ENCODE peak calls at places on chromosomes 11 and 22, in four cellular contexts. F is hepatocyte, K is Peyer's patch, T is psoas muscle. A is an unnamed sample. For H3K36me3, the result is how much of the 10 kb centered on the place peaks cover.

GRCh38 chr11:3050386-3051325 is 6.6 kb downstream of the CARS1 start:
- DNase-seq in F (no peak), K (no peak), T (no peak), A (no peak)

GRCh38 chr11:93166867-93167266 is 30.9 kb downstream of the SLC36A4 start:
- DNase-seq in F (no peak), K (no peak), T (no peak), A (no peak)

GRCh38 chr11:60343094-60343704 is 16.1 kb downstream of the MS4A6E start:
- DNase-seq in F (no peak), K (no peak), T (no peak), A (peak)

GRCh38 chr11:68988486-68988885 is 7.7 kb upstream of the MRGPRD start:
- DNase-seq in F (no peak), K (no peak), T (no peak), A (no peak)

GRCh38 chr11:63445720-63446119 is 45.2 kb downstream of the PLAAT5 start:
- DNase-seq in F (no peak), K (no peak), T (no peak), A (peak)

GRCh38 chr22:24421428-24421931 is 5.9 kb upstream of the ADORA2A start:
- DNase-seq in F (peak), K (no peak), T (peak), A (no peak)

GRCh38 chr11:133988686-133989410 is 32.1 kb upstream of the IGSF9B start:
- DNase-seq in F (no peak), K (no peak), T (peak), A (no peak)

GRCh38 chr11:16809901-16810668 is 71.6 kb downstream of the C11orf58 start:
- DNase-seq in F (no peak), K (no peak), T (no peak), A (peak)

GRCh38 chr22:26461188-26461810 is 22.3 kb downstream of the HPS4 start:
- DNase-seq in F (peak), K (peak), T (peak), A (peak)

GRCh38 chr22:45684169-45684568 is 12.5 kb downstream of the ATXN10 start:
- DNase-seq in F (no peak), K (no peak), T (no peak), A (no peak)

GRCh38 chr22:40958329-40958728 is 7.2 kb downstream of the RBX1 start:
- DNase-seq in F (no peak), K (no peak), T (no peak), A (no peak)

GRCh38 chr22:41768420-41768819 is 32.1 kb upstream of the CCDC134 start:
- DNase-seq in F (no peak), K (no peak), T (no peak), A (peak)

GRCh38 chr11:107713009-107713408 is 1.2 kb upstream of the SLN start:
- DNase-seq in F (no peak), K (no peak), T (no peak), A (no peak)

GRCh38 chr11:71176812-71177211 is 75.6 kb downstream of the SHANK2 start:
- DNase-seq in F (no peak), K (no peak), T (no peak), A (no peak)

GRCh38 chr11:124718801-124719200 is 20.9 kb upstream of the NRGN start:
- DNase-seq in F (no peak), K (no peak), T (no peak), A (no peak)

GRCh38 chr11:63841554-63841953 is 2.6 kb downstream of the MARK2 start:
- DNase-seq in F (peak), K (no peak), T (no peak), A (peak)

GRCh38 chr11:127071606-127072005 is 71.0 kb upstream of the KIRREL3 start:
- DNase-seq in F (no peak), K (no peak), T (no peak), A (no peak)

GRCh38 chr11:65129649-65130441 is 4.5 kb downstream of the SYVN1 start:
- DNase-seq in F (no peak), K (no peak), T (no peak), A (no peak)

GRCh38 chr11:77322506-77322905 is 21.0 kb upstream of the GDPD4 start:
- DNase-seq in F (no peak), K (no peak), T (no peak), A (no peak)

GRCh38 chr11:75430692-75431532 is 2.1 kb downstream of the KLHL35 start:
- DNase-seq in F (no peak), K (peak), T (peak), A (no peak)

GRCh38 chr22:24216541-24217209 is 28.2 kb downstream of the GGT5 start:
- DNase-seq in F (no peak), K (no peak), T (no peak), A (no peak)

GRCh38 chr22:48658871-48659270 is 1168.8 kb downstream of the BRD1 start:
- DNase-seq in F (no peak), K (no peak), T (peak), A (no peak)

GRCh38 chr11:40293655-40294342 is 1165.7 kb downstream of the LRRC4C start:
- DNase-seq in F (peak), K (peak), T (peak), A (peak)

GRCh38 chr11:57349491-57350274 is 11.5 kb downstream of the P2RX3 start:
- DNase-seq in F (peak), K (peak), T (peak), A (no peak)

GRCh38 chr22:26292667-26292995 is 123.4 kb downstream of the SEZ6L start:
- DNase-seq in F (no peak), K (no peak), T (no peak), A (no peak)

GRCh38 chr22:32325811-32326237 is 31.8 kb upstream of the RFPL3 start:
- DNase-seq in F (no peak), K (peak), T (no peak), A (no peak)

GRCh38 chr11:112967082-112967481 is 5.9 kb downstream of the NCAM1 start:
- DNase-seq in F (no peak), K (no peak), T (no peak), A (peak)

GRCh38 chr22:35643991-35644390 is 4.3 kb upstream of the APOL6 start:
- DNase-seq in F (no peak), K (no peak), T (no peak), A (peak)

DNA sequence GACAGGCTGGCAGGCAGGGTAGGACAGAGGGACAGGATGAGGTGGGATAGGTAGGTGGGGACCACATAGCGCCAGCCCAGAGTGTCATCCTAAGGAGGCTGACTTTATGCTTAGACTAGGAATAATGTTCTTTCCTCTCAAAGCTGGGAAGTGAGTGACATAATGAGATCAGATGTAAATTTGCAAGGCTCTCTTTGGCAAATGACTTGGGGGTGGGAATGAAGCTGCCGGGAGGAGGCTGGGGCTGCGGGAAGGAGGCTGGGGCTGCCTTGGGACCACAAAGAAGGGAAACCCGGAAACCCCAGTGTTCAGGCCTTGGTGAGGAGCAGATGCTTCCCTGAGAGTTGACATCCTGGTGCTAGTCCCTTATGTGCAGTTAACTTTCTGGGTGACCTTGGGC is 182.1 kb downstream of the CHST1 start:
- DNase-seq in F (no peak), K (peak), T (no peak), A (no peak)
- TF ChIP-seq CTCF in F (no peak), K (no peak), T (no peak), A (no peak)

GRCh38 chr11:83566948-83567347 is 280.8 kb upstream of the CCDC90B start:
- DNase-seq in F (peak), K (no peak), T (no peak), A (peak)

GRCh38 chr11:83564845-83565244 is 278.7 kb upstream of the CCDC90B start:
- DNase-seq in F (no peak), K (no peak), T (no peak), A (no peak)

GRCh38 chr11:83571301-83571700 is 285.1 kb upstream of the CCDC90B start:
- DNase-seq in F (no peak), K (no peak), T (no peak), A (peak)

GRCh38 chr11:83569134-83569805 is 283.1 kb upstream of the CCDC90B start:
- DNase-seq in F (no peak), K (no peak), T (no peak), A (no peak)

DNA sequence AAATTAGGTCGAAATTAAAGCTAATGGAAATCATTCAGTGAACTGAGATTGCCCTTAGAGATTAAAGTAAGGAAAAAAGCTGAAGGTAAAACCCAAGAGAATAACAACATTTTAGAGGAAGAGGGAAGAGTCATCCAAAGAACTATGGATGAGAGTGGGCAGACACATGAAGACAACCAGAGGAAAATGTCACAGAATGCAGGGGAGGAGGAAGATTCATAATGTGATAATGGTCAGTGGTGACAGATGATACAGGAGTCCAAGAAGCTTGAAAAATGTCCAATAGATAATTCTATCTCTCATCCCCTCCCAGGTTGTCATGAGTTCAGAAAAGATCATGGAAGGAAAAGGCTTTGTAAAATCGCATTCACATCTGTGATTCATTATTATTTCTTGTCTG is 282.3 kb upstream of the CCDC90B start:
- DNase-seq in F (no peak), K (no peak), T (no peak), A (no peak)
- H3K4me3 ChIP-seq in F (no peak), K (no peak), T (no peak), A (no peak)

DNA sequence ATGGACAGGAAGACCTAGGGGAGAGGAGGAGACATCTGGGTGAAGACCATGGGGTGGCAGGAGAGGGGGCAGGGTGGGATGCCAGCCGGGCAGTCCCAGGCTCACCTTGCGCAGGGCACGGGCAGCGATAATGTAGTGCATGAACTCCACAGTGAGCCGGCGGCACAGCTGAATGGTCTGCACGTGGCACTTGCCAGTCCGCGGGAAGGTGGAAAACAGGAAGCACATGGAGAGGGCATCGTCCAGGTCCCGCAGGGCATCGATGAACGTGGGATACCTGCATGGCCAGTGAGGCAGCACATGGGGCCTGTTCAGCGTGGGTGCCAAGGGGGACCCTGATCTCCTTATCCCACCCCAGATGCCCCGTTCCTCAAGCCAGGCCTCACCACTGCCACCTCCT is 7.3 kb downstream of the PES1 start:
- DNase-seq in F (no peak), K (no peak), T (no peak), A (no peak)
- H3K36me3 ChIP-seq in F (under half), K (under half), T (under half), A (half or more)

GRCh38 chr22:50189849-50190181 is 4.1 kb downstream of the TRABD start:
- DNase-seq in F (no peak), K (no peak), T (no peak), A (no peak)

GRCh38 chr22:50189184-50189848 is 3.6 kb downstream of the TRABD start:
- DNase-seq in F (no peak), K (no peak), T (peak), A (no peak)

GRCh38 chr22:50191041-50191740 is 5.5 kb downstream of the TRABD start:
- DNase-seq in F (no peak), K (no peak), T (no peak), A (no peak)

GRCh38 chr22:50192056-50192824 is 6.5 kb downstream of the TRABD start:
- DNase-seq in F (no peak), K (no peak), T (no peak), A (peak)

DNA sequence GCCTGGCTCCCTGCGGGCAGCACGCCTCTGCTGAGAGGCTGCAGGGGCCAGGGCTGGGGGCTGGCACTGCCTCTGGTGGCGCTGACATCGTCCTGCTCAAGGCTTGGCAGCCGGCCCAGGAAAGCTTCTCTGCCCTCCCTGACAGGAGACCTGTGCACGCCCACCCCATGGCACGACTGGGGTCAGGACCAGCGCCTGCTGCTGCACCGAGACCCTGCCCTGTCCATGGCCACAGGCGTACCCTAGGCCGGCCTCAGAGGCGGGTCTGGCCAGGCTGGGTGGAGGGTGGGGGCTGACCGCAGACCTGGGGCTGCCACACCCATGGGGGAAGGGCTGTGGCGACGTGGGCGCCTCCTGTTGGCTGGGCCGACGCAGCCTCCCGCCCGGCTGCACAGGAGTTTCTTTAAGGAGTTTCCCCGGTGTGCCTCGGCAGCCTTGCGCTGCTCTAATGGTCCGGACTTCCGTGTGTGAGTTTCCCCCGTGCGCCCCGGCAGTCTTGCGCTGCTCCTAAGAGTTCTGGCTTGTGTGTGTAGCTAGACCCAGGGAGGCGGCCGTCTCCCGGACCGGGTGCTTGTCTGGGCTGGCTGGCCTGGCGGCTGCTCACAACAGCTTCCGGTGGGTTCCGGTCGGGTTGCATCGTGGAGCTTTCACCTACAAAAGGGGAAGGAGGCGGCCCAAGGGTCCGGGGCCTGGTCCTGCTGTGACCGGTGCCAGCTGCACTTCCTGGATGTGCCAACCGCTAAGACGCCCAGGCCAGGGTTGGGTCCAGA is 4.7 kb downstream of the TRABD start:
- DNase-seq in F (peak), K (peak), T (peak), A (peak)
- TF ChIP-seq CTCF in F (peak), K (peak), T (no peak), A (peak)

GRCh38 chr22:37267128-37267587 is 15.2 kb upstream of the CYTH4 start:
- DNase-seq in F (peak), K (peak), T (peak), A (no peak)
- H3K4me3 ChIP-seq in F (no peak), K (peak), T (peak), A (no peak)

GRCh38 chr11:584287-584686 is 8.0 kb downstream of the PHRF1 start:
- DNase-seq in F (no peak), K (no peak), T (no peak), A (no peak)
- H3K36me3 ChIP-seq in F (under half), K (under half), T (under half), A (under half)

DNA sequence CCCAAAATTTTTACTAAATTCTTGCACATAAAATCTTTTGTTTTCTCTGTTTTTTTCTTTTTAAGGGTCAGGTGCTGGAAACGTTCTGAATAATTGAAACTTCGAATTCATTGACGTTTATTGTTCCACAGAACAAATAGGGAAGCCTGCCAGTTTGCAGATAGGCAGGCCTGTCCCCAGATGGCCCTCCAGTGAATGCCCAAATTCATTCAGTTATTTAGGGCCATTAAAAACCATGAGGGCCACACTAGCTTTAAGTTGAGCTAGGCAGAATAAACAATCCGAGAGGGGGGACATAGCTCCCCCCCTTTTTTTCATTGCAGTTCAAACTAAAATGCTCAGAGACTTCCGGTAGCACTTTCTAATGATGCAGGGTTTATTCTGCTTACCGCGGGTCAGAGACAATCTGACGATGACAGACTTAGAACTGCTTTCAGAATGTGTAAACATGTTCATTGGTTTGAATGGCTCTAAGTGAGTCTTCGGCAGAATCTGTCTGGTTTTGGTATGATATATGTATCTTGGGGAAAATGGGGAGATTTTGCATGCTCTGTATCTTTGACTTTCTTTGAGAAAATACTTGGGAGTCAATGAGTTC is 72.0 kb downstream of the ZBTB16 start:
- DNase-seq in F (no peak), K (no peak), T (no peak), A (no peak)
- TF ChIP-seq CTCF in F (no peak), K (no peak), T (no peak), A (no peak)

GRCh38 chr11:790721-791564 is 1.1 kb upstream of the CEND1 start:
- DNase-seq in F (no peak), K (no peak), T (peak), A (no peak)

GRCh38 chr11:791658-792534 is 2.0 kb upstream of the CEND1 start:
- DNase-seq in F (no peak), K (no peak), T (peak), A (no peak)

GRCh38 chr11:788009-788640 is 1.8 kb downstream of the CEND1 start:
- DNase-seq in F (no peak), K (no peak), T (peak), A (no peak)

GRCh38 chr11:788953-789940 is 643 bp downstream of the CEND1 start:
- DNase-seq in F (no peak), K (no peak), T (peak), A (no peak)

DNA sequence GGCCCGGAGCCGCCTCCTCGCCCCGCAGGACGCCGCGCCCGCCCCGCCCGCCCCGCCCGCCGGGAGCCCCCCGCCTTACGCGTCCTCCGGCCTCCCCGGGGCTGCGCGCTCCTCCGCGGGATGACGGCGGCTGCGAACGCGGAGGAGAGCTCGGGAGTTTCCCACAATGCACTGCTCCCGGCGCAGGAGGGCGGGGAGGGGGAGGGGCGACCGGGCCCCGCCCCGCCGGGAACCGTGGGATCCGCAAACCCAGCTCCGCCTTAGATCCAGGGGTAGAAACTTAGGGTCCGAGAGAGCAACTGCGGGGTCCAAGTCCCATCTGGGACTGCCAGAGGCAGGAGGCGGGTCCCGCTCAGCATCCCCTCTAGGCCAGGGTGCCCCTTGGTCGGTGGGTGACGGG is at the start of gene CEND1:
- DNase-seq in F (no peak), K (no peak), T (peak), A (no peak)
- H3K4me3 ChIP-seq in F (no peak), K (peak), T (no peak), A (no peak)

A was measured in bronchial epithelial cell.